ENCODE peak calls at places on chromosomes 13 and 19, in eight cellular contexts. G is fibroblast of lung, V is tibial nerve, A is astrocyte, T is endodermal cell, L is tibial artery, F is GM23338, S is suprapubic skin. O is an unnamed sample. For H3K4me1, the result is how much of the 10 kb centered on the place peaks cover.

GRCh38 chr13:66618702-66619101 is 611.4 kb downstream of the PCDH9 start:
- DNase-seq in G (peak), L (no peak), V (no peak), S (no peak), F (peak), A (peak), T (no peak), O (no peak)

GRCh38 chr19:49475995-49476880 is 2.2 kb downstream of the FLT3LG start:
- DNase-seq in V (no peak), S (no peak), T (peak), L (peak), F (peak), G (no peak), A (no peak), O (peak)

GRCh38 chr19:50896591-50897190 is 14.5 kb downstream of the KLK4 start:
- DNase-seq in G (peak), S (no peak), L (peak), V (no peak), A (peak), T (no peak), F (no peak), O (peak)

GRCh38 chr13:60604058-60604457 is 207.0 kb downstream of the TDRD3 start:
- DNase-seq in F (no peak), A (no peak), V (no peak), T (no peak), L (no peak), S (no peak), G (no peak), O (no peak)

GRCh38 chr19:57708641-57709354 is at the start of gene ZNF154:
- DNase-seq in T (peak), L (no peak), F (peak), A (peak), V (no peak), S (no peak), G (peak), O (peak)

GRCh38 chr13:83752141-83752540 is 130.1 kb downstream of the SLITRK1 start:
- DNase-seq in V (no peak), G (peak), L (no peak), S (no peak), T (no peak), F (no peak), A (peak), O (no peak)

GRCh38 chr19:58474291-58474996 is 1.7 kb upstream of the ZNF446 start:
- DNase-seq in F (no peak), A (peak), S (no peak), G (peak), V (no peak), L (no peak), T (no peak), O (no peak)

GRCh38 chr13:34678154-34678553 is 263.9 kb upstream of the NBEA start:
- DNase-seq in L (no peak), F (no peak), S (no peak), A (peak), T (no peak), V (no peak), G (peak), O (no peak)

GRCh38 chr19:37551123-37551993 is 43.2 kb downstream of the ZNF571 start:
- DNase-seq in V (no peak), S (no peak), F (peak), T (peak), L (no peak), A (peak), G (peak), O (no peak)

GRCh38 chr13:27952931-27953670 is 16.0 kb downstream of the CDX2 start:
- DNase-seq in G (no peak), S (no peak), V (no peak), L (no peak), A (no peak), T (peak), F (no peak), O (no peak)

GRCh38 chr13:27955192-27955591 is 13.9 kb downstream of the CDX2 start:
- DNase-seq in F (no peak), L (no peak), S (no peak), T (no peak), G (no peak), A (no peak), V (no peak), O (no peak)

GRCh38 chr13:27956576-27957300 is 12.4 kb downstream of the CDX2 start:
- DNase-seq in F (no peak), S (no peak), V (no peak), L (no peak), A (no peak), G (no peak), T (no peak), O (no peak)

GRCh38 chr13:27954406-27954851 is 14.7 kb downstream of the CDX2 start:
- DNase-seq in A (no peak), L (no peak), V (no peak), G (peak), S (no peak), F (peak), T (peak), O (no peak)

DNA sequence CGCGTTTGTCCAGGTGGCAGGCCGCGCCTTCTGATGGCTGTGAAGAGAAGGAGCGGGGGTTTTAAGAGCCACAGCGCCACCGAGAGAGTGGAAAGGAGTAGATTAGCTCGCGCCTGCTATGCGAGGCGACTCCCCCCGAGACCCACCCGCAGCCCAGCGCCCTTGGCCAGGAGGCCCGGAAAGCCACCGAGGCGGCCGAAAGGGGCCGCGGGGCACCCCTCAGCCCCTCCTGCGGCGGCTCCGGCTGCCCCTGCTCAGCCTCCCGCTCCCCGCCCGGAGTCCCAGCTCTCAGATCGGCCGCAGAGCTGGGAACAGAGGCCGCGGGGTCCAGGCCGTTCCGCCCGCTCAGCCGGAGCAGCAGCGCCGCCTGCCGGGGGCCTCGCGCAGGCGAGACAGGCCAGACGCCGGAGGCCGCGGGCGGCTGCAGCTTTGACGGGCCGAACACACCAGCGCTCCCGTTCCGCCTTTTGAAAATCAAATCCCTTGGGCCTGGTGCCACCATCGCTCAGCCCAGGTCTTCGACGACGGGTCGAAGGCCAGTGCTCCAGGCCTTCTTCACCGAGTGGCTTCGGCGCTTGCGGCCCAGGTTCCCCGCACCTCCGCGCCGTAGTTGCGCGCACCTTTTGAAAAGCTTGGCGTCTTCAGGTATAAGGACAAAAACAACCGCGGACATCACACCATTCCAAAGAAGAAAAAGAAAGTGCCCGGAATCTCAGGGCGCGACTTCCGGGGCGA is 15.3 kb downstream of the CDX2 start:
- DNase-seq in V (peak), G (peak), A (peak), L (no peak), F (peak), T (peak), S (no peak), O (peak)
- H3K4me1 ChIP-seq in V (under half), G (under half), A (under half), L (under half), F (under half), T (under half), S (under half), O (under half)

GRCh38 chr13:45544520-45544919 is 71.0 kb downstream of the ERICH6B start:
- DNase-seq in V (no peak), F (peak), L (no peak), G (no peak), A (no peak), T (no peak), S (no peak), O (no peak)
- TF ChIP-seq CTCF in V (no peak), F (peak), L (no peak), G (no peak), A (no peak), T (peak), S (no peak), O (no peak)

GRCh38 chr19:55643733-55644116 is 276 bp downstream of the ZNF581 start:
- DNase-seq in V (no peak), T (no peak), L (no peak), G (no peak), S (no peak), F (no peak), A (no peak), O (no peak)

GRCh38 chr19:55644842-55645511 is 1.5 kb downstream of the ZNF581 start:
- DNase-seq in G (no peak), L (no peak), V (no peak), T (no peak), F (no peak), S (no peak), A (no peak), O (no peak)

GRCh38 chr19:55646889-55647731 is 902 bp upstream of the CCDC106 start:
- DNase-seq in G (no peak), L (no peak), S (no peak), F (no peak), V (no peak), T (no peak), A (no peak), O (no peak)

GRCh38 chr19:55644191-55644833 is 863 bp downstream of the ZNF581 start:
- DNase-seq in L (no peak), V (no peak), S (no peak), T (no peak), A (no peak), F (no peak), G (no peak), O (no peak)

DNA sequence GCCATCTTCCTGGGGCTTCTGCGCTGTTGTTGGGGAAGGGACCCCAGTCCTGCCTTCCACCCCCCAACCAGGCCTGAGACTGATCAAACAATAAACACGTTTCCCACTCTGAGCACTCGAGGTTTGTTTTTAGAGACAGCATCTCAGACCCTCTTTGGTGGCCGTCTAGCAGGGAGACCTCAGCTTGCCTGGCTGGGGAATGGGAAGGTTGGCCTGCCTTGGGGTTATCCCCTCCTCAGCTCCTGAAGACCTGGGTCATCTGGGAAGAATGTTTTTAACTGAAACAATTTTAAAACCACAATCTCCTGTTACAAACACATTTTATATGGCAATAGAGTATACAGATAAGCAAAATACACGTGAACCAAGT is 2.0 kb downstream of the ZNF581 start:
- DNase-seq in T (no peak), A (no peak), L (no peak), S (no peak), F (no peak), V (no peak), G (no peak), O (no peak)
- H3K4me1 ChIP-seq in T (under half), A (under half), L (half or more), S (half or more), F (under half), V (under half), G (under half), O (under half)

GRCh38 chr19:13905634-13906524 is at the start of the genes BRME1 and CC2D1A:
- DNase-seq in A (peak), L (peak), F (peak), T (peak), V (peak), G (peak), S (peak), O (peak)
- TF ChIP-seq CTCF in A (no peak), L (peak), F (no peak), T (no peak), V (peak), G (no peak), S (no peak), O (no peak)

DNA sequence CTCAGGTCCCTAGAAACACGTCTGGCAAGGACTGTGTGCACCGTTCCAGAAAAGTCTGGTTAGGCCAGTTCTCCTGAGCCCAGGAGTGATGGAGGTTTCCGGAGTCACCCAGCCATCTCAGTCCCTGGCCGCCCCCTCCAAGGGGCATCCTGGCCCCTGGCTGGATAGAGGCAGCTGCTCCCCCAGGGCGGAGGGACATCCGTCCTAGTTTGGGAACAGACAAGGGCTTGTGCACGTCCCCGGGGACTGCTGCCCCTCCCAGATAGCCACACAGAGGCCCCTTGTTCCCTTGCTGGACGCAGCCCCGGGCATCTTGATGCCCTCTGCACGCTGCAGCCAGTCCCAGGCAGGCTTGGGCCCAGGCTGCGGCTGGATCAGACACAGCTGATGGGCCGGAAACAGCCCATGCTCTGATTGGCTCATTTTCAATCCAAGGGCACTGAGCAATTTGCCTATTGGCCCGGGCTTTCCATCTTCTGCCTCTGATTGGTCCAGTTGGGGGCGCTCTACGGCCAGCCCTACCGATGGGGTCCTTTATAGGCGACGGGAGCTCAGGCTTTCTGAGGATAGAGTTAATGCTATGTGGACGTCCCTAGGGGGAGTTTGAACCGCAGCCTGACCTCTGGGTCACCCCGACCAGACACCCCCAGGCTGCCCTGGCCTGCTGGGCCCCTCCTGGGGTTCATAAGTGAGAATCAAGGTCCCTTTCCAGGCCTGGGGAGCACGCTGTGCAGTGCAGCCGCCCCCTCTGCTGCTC is 3.7 kb downstream of the S1PR2 start:
- DNase-seq in T (peak), L (peak), F (peak), G (no peak), V (peak), A (no peak), S (peak), O (peak)
- H3K4me1 ChIP-seq in T (under half), L (under half), F (under half), G (under half), V (under half), A (under half), S (half or more), O (under half)

DNA sequence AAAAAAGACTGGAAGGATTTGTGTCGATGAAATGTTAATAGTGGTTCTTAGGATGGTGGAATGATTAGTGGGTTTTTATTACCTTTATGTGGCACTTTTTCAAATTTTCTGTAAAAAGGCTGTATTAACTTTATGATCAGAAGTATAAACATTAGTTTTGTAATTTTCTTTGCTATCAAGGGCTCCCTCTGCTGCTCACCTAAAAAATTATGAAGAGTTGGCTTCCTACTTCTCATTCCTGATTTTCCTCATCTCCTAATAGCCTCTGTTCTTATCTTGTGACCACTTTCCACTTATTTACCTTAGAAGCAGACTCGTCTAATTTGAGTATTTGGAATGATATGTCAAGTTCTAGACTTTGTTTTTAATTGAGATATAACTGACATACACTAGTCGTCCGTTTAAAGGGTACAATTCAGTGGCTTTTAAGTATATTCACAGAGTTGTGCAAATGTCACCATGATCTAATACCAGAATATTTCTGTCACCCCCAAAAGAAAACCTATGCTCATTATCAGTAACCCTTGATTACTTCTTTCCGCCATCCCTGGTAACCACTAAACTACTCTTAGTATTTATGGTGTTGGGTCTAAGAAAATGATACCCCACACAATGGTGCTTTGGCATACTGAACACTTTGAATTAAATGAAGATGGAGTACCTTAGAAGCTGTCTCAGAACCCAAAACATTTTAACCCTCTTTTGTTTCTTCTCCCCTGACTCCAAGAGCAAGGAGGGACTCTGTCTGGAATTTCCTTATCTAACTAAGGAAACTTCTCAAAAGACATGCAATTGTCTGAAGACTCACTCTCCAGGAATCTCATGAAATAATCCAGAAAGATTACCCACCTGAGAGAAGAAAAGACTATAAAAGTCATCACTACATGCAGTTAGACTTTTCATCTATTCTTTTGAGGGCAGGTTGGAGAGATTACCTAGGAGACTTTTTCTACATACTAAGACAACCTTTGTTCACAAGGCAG is 311.3 kb downstream of the DLEU7 start:
- DNase-seq in V (no peak), G (peak), A (no peak), S (no peak), T (no peak), F (no peak), L (no peak), O (no peak)
- TF ChIP-seq CTCF in V (peak), G (peak), A (peak), S (no peak), T (peak), F (peak), L (peak), O (no peak)

DNA sequence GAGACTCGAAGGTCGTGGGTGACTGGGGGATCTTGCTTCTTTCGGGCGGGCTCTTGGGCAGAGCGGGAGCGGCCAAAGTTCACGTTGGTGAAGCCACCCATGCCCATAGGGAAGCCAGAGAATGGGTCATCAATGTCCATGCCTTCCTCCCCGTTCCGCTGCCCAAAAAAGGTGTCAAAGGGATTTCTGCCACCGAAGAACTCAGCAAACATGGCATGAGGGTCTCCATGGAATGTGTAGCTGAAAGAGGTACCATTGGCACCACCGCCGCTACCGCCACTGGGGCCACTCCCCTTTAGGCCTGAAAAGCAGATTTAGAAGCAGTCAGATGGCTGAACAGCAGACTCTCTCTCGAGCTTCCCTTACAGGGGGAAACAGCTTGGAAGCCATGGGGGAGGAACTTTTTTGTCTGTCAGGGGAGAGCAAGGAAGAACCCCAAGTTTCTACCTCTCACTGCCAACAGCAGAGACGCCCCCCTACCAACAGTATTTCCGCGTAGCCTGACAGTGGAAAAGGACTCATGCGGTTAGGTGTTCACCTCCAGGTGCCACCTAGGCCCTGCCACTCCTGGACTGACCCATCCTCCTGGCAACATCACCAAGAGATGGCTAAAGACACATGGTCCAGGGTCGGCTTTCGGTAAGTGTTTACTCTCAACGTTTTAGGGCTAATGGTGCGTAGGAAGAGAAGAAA is 1.3 kb downstream of the DNAJB1 start:
- DNase-seq in A (no peak), L (no peak), G (no peak), S (no peak), F (no peak), V (no peak), T (no peak), O (no peak)
- H3K4me1 ChIP-seq in A (under half), L (under half), G (under half), S (under half), F (under half), V (under half), T (under half), O (under half)

GRCh38 chr19:11198175-11198534 is 810 bp upstream of the KANK2 start:
- DNase-seq in S (no peak), L (no peak), V (no peak), F (no peak), T (no peak), A (no peak), G (no peak), O (no peak)

GRCh38 chr19:11198769-11199469 is 1.6 kb upstream of the KANK2 start:
- DNase-seq in V (no peak), A (no peak), F (no peak), S (no peak), T (peak), L (no peak), G (no peak), O (peak)

GRCh38 chr19:11195681-11196080 is 1.7 kb downstream of the KANK2 start:
- DNase-seq in A (no peak), S (no peak), T (no peak), F (no peak), V (no peak), L (no peak), G (no peak), O (no peak)

GRCh38 chr19:11196406-11197287 is 698 bp downstream of the KANK2 start:
- DNase-seq in A (no peak), T (peak), F (peak), S (no peak), V (no peak), G (peak), L (peak), O (peak)

DNA sequence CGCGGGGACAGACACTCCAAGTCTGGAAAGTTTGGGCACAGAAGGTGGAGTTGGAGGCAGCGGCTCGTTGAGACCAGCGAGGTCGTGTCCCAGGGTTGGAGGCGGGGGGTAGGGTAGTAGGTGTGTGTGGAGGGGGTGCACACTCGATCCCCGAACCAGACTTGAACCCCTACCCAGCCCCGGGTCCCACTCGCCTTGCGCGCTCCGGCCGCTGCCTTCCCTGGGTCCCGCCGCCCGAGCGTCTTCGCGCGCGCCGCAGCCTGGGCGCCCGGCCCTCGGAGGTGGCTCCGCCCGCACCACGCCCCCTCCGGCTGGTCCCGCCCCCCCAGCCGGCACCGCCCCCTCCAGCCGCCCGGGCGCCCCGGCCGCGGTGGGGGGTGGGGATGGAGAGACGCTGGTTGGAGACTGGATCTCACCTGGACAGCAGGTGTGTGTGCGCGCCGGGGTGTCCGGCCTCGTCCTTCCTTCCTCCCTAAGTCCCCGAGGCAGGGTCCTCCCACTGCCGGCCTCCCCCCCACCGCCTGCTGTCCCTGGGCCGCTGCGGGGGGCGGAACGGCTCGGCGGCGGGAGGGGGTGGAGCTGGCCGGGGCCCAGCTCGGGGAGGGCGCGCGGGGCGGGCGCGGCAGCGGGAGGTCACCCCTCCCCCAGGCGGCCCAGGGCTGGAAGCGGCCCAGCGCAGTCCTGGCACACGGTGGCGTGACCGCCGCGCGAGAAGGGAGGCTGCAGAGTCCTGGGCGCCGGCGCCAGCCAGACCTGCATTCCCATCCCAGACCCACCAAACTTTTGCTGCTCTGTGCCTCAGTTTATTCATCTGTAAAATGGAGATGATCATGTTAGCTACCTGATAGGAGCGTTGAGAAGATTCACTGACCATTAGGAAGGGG is at the start of gene KANK2:
- DNase-seq in T (peak), F (peak), V (peak), S (peak), L (peak), A (peak), G (peak), O (peak)
- TF ChIP-seq CTCF in T (peak), F (peak), V (peak), S (no peak), L (peak), A (no peak), G (no peak), O (no peak)

O was measured in thyroid gland.